ENCODE peak calls at places on chromosomes 12 and 14, in seven cellular contexts. B is cardiac muscle cell, R is OCI-LY7, E is epithelial cell of esophagus, G is HFFc6, X is bronchial epithelial cell, I is pancreas. L is an unnamed sample.

GRCh38 chr12:68745376-68745903 is 536 bp upstream of the SLC35E3 start:
- DNase-seq in B (no peak), R (peak; percentile 22), E (no peak), G (no peak), X (peak; percentile 1), I (no peak), L (peak; percentile 5)

GRCh38 chr14:32571995-32572866 is 243.1 kb downstream of the AKAP6 start:
- DNase-seq in B (no peak), R (no peak), E (no peak), G (no peak), X (no peak), I (no peak), L (no peak)

GRCh38 chr12:82436354-82436753 is 78.0 kb downstream of the METTL25 start:
- DNase-seq in B (no peak), R (no peak), E (no peak), G (no peak), X (peak; percentile 30), I (no peak), L (no peak)

GRCh38 chr14:93318927-93319326 is 13.9 kb downstream of the BTBD7 start:
- DNase-seq in B (peak; percentile 26), R (no peak), E (no peak), G (peak; percentile 29), X (no peak), I (no peak), L (no peak)

GRCh38 chr14:93792391-93792790 is 4.1 kb upstream of the PRIMA1 start:
- DNase-seq in B (no peak), R (no peak), E (peak; percentile 25), G (no peak), X (peak; percentile 62), I (no peak), L (no peak)

GRCh38 chr12:102479984-102480383 is 379 bp downstream of the IGF1 start:
- DNase-seq in B (no peak), R (no peak), E (no peak), G (no peak), X (no peak), I (no peak), L (no peak)

GRCh38 chr14:20667957-20668356 is 16.4 kb upstream of the RNASE4 start:
- DNase-seq in B (no peak), R (peak; percentile 83), E (no peak), G (no peak), X (no peak), I (no peak), L (no peak)

GRCh38 chr14:77979666-77980351 is 179.9 kb downstream of the ADCK1 start:
- DNase-seq in B (no peak), R (peak; percentile 16), E (no peak), G (no peak), X (no peak), I (no peak), L (no peak)

GRCh38 chr14:61335049-61335448 is 13.7 kb downstream of the PRKCH start:
- DNase-seq in B (no peak), R (no peak), E (no peak), G (no peak), X (no peak), I (no peak), L (no peak)

GRCh38 chr12:12881495-12881894 is 9.9 kb upstream of the GPRC5A start:
- DNase-seq in B (peak; percentile 32), R (no peak), E (peak; percentile 80), G (peak; percentile 37), X (peak; percentile 94), I (no peak), L (no peak)

GRCh38 chr14:64248689-64249088 is 45.5 kb downstream of the ESR2 start:
- DNase-seq in B (no peak), R (no peak), E (no peak), G (no peak), X (no peak), I (no peak), L (no peak)

GRCh38 chr14:38705220-38705619 is 397.8 kb downstream of the SEC23A start:
- DNase-seq in B (no peak), R (no peak), E (no peak), G (no peak), X (no peak), I (no peak), L (no peak)

GRCh38 chr12:18468521-18469075 is 207.3 kb downstream of the PIK3C2G start:
- DNase-seq in B (peak; percentile 16), R (no peak), E (peak; percentile 88), G (peak; percentile 65), X (peak; percentile 94), I (no peak), L (peak; percentile 2)

GRCh38 chr12:56839489-56840442 is 76.6 kb downstream of the HSD17B6 start:
- DNase-seq in B (peak; percentile 66), R (peak; percentile 39), E (peak; percentile 69), G (peak; percentile 55), X (peak; percentile 48), I (no peak), L (peak; percentile 52)
- TF ChIP-seq CTCF in B (peak; percentile 61), R (peak; percentile 80), E (peak; percentile 65), G (peak; percentile 77), X (peak; percentile 73), I (no peak), L (peak; percentile 57)

GRCh38 chr14:26794731-26795130 is 196.9 kb upstream of the NOVA1 start:
- DNase-seq in B (peak; percentile 74), R (no peak), E (peak; percentile 17), G (no peak), X (peak; percentile 17), I (no peak), L (no peak)

GRCh38 chr14:26791117-26791806 is 193.4 kb upstream of the NOVA1 start:
- DNase-seq in B (no peak), R (no peak), E (no peak), G (no peak), X (no peak), I (no peak), L (no peak)
- TF ChIP-seq CTCF in B (no peak), R (no peak), E (no peak), G (no peak), X (no peak), I (no peak), L (no peak)

GRCh38 chr14:24918822-24919221 is 131.1 kb downstream of the STXBP6 start:
- DNase-seq in B (no peak), R (no peak), E (no peak), G (no peak), X (no peak), I (no peak), L (no peak)
- TF ChIP-seq CTCF in B (no peak), R (no peak), E (no peak), G (no peak), X (no peak), I (no peak), L (no peak)

GRCh38 chr14:90275455-90275814 is 19.1 kb downstream of the PSMC1 start:
- DNase-seq in B (no peak), R (no peak), E (no peak), G (no peak), X (no peak), I (no peak), L (no peak)

GRCh38 chr14:90275820-90276219 is 19.5 kb downstream of the PSMC1 start:
- DNase-seq in B (peak; percentile 73), R (no peak), E (no peak), G (no peak), X (no peak), I (no peak), L (no peak)

GRCh38 chr14:90278199-90279175 is 22.1 kb downstream of the PSMC1 start:
- DNase-seq in B (no peak), R (no peak), E (no peak), G (no peak), X (no peak), I (no peak), L (no peak)

GRCh38 chr14:90277581-90278198 is 21.3 kb downstream of the PSMC1 start:
- DNase-seq in B (no peak), R (no peak), E (no peak), G (no peak), X (no peak), I (no peak), L (no peak)

GRCh38 chr14:90276627-90277367 is 20.4 kb downstream of the PSMC1 start:
- DNase-seq in B (peak; percentile 16), R (no peak), E (peak; percentile 44), G (peak; percentile 37), X (peak; percentile 32), I (no peak), L (no peak)
- TF ChIP-seq CTCF in B (no peak), R (no peak), E (no peak), G (peak; percentile 20), X (no peak), I (no peak), L (no peak)

GRCh38 chr12:7369274-7369729 is 65.4 kb downstream of the ACSM4 start:
- DNase-seq in B (peak; percentile 19), R (no peak), E (peak; percentile 14), G (peak; percentile 84), X (no peak), I (no peak), L (no peak)

GRCh38 chr12:7374423-7375144 is 69.4 kb downstream of the CD163L1 start:
- DNase-seq in B (peak; percentile 4), R (peak; percentile 27), E (peak; percentile 47), G (peak; percentile 20), X (peak; percentile 20), I (peak; percentile 71), L (peak; percentile 44)

GRCh38 chr12:7375145-7375543 is 68.8 kb downstream of the CD163L1 start:
- DNase-seq in B (no peak), R (no peak), E (peak; percentile 13), G (no peak), X (no peak), I (no peak), L (no peak)

GRCh38 chr12:7376196-7376595 is 67.8 kb downstream of the CD163L1 start:
- DNase-seq in B (peak; percentile 10), R (no peak), E (peak; percentile 7), G (peak; percentile 82), X (peak; percentile 34), I (no peak), L (no peak)

GRCh38 chr12:7373226-7373625 is 69.4 kb downstream of the ACSM4 start:
- DNase-seq in B (no peak), R (no peak), E (no peak), G (no peak), X (no peak), I (no peak), L (no peak)
- TF ChIP-seq CTCF in B (no peak), R (no peak), E (no peak), G (no peak), X (no peak), I (no peak), L (no peak)

DNA sequence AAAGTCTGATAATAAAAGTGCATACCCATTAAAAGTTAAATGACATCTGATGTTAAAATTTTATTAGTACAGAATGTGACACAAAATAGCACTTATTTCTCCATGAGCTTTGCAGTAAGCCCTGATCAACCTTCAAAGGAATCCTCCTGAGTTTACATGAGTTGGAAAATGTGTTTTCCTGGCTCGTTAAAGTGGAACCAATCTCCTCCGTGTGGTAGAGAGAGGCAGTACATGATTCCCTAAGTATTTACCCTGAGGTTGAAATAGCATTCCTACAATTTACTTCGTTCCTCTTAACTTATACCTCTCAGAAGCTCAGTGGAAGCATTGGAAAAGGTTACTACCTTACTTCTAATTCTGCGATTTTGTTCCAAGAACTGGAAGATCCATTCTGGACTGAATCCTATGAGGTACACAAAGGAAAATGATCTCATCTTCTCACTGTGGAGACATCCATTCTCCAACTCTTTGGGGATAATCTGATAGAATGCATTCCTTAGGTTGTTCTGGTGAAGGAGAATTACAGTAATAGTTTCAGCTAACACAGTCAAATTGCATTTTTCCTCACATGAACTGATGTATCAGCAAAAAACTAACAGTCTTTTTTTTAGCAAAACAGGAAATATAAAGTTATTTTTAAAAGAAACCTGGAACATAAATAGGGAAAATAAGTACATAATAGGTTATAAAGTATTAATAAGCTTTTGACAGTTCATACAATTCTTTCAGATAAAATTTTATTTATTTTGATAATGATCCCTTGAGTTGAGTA is 475.6 kb downstream of the PDZRN4 start:
- DNase-seq in B (peak; percentile 6), R (peak; percentile 12), E (peak; percentile 22), G (no peak), X (peak; percentile 27), I (no peak), L (peak; percentile 39)
- TF ChIP-seq CTCF in B (no peak), R (peak; percentile 67), E (peak; percentile 50), G (peak; percentile 51), X (peak; percentile 41), I (peak; percentile 24), L (peak; percentile 37)

L was measured in RWPE1.